ENCODE peak calls at places on chromosome 1, in six cellular contexts. One of them, this sample, is unnamed.

GRCh38 chr1:223815020-223815853 is 30.5 kb downstream of the TP53BP2 start:
- DNase-seq in fibroblast of lung: no peak
- DNase-seq in aorta: no peak
- DNase-seq in H54: no peak
- DNase-seq in T-cell: no peak
- DNase-seq in fibroblast of pulmonary artery: no peak
- DNase-seq in this sample: peak; percentile 31

GRCh38 chr1:168637350-168637991 is 61.1 kb downstream of the XCL1 start:
- DNase-seq in fibroblast of lung: peak; percentile 42
- DNase-seq in aorta: no peak
- DNase-seq in H54: no peak
- DNase-seq in T-cell: no peak
- DNase-seq in fibroblast of pulmonary artery: peak; percentile 61
- DNase-seq in this sample: peak; percentile 39

GRCh38 chr1:156310962-156311361 is 11.9 kb upstream of the VHLL start:
- DNase-seq in fibroblast of lung: peak; percentile 67
- DNase-seq in aorta: no peak
- DNase-seq in H54: no peak
- DNase-seq in T-cell: no peak
- DNase-seq in fibroblast of pulmonary artery: peak; percentile 68
- DNase-seq in this sample: peak; percentile 58

GRCh38 chr1:10696977-10697376 is 99.5 kb downstream of the CASZ1 start:
- DNase-seq in fibroblast of lung: peak; percentile 9
- DNase-seq in aorta: no peak
- DNase-seq in H54: peak; percentile 78
- DNase-seq in T-cell: no peak
- DNase-seq in fibroblast of pulmonary artery: no peak
- DNase-seq in this sample: peak; percentile 58

GRCh38 chr1:59393211-59394180 is 96.6 kb downstream of the FGGY start:
- DNase-seq in fibroblast of lung: peak; percentile 97
- DNase-seq in aorta: peak; percentile 89
- DNase-seq in H54: no peak
- DNase-seq in T-cell: no peak
- DNase-seq in fibroblast of pulmonary artery: peak; percentile 90
- DNase-seq in this sample: peak; percentile 92

GRCh38 chr1:12359734-12360133 is 129.9 kb downstream of the VPS13D start:
- DNase-seq in fibroblast of lung: no peak
- DNase-seq in aorta: no peak
- DNase-seq in H54: no peak
- DNase-seq in T-cell: no peak
- DNase-seq in fibroblast of pulmonary artery: no peak
- DNase-seq in this sample: no peak

GRCh38 chr1:114155756-114156155 is 2.1 kb upstream of the SYT6 start:
- DNase-seq in fibroblast of lung: no peak
- DNase-seq in aorta: no peak
- DNase-seq in H54: no peak
- DNase-seq in T-cell: no peak
- DNase-seq in fibroblast of pulmonary artery: no peak
- DNase-seq in this sample: no peak

GRCh38 chr1:44641126-44642102 is 32.9 kb downstream of the TMEM53 start:
- DNase-seq in fibroblast of lung: no peak
- DNase-seq in aorta: no peak
- DNase-seq in H54: no peak
- DNase-seq in T-cell: no peak
- DNase-seq in fibroblast of pulmonary artery: no peak
- DNase-seq in this sample: no peak

GRCh38 chr1:40919475-40920011 is 57.4 kb upstream of the CITED4 start:
- DNase-seq in fibroblast of lung: no peak
- DNase-seq in aorta: no peak
- DNase-seq in H54: no peak
- DNase-seq in T-cell: no peak
- DNase-seq in fibroblast of pulmonary artery: no peak
- DNase-seq in this sample: no peak

GRCh38 chr1:26094677-26095383 is 16.8 kb upstream of the PDIK1L start:
- DNase-seq in fibroblast of lung: peak; percentile 10
- DNase-seq in aorta: peak; percentile 75
- DNase-seq in H54: peak; percentile 23
- DNase-seq in T-cell: no peak
- DNase-seq in fibroblast of pulmonary artery: peak; percentile 48
- DNase-seq in this sample: no peak

GRCh38 chr1:242689378-242689777 is 164.9 kb upstream of the PLD5 start:
- DNase-seq in fibroblast of lung: no peak
- DNase-seq in aorta: no peak
- DNase-seq in H54: no peak
- DNase-seq in T-cell: no peak
- DNase-seq in fibroblast of pulmonary artery: no peak
- DNase-seq in this sample: no peak

GRCh38 chr1:169483500-169483966 is 2.2 kb downstream of the SLC19A2 start:
- DNase-seq in fibroblast of lung: peak; percentile 89
- DNase-seq in aorta: no peak
- DNase-seq in H54: no peak
- DNase-seq in T-cell: no peak
- DNase-seq in fibroblast of pulmonary artery: peak; percentile 49
- DNase-seq in this sample: peak; percentile 92

GRCh38 chr1:26856181-26856580 is 6.8 kb upstream of the SFN start:
- DNase-seq in fibroblast of lung: no peak
- DNase-seq in aorta: no peak
- DNase-seq in H54: no peak
- DNase-seq in T-cell: no peak
- DNase-seq in fibroblast of pulmonary artery: no peak
- DNase-seq in this sample: no peak

GRCh38 chr1:184212649-184213314 is 161.3 kb downstream of the TSEN15 start:
- DNase-seq in fibroblast of lung: peak; percentile 51
- DNase-seq in aorta: no peak
- DNase-seq in H54: peak; percentile 54
- DNase-seq in T-cell: no peak
- DNase-seq in fibroblast of pulmonary artery: peak; percentile 87
- DNase-seq in this sample: peak; percentile 91

GRCh38 chr1:157356611-157357010 is 195.7 kb downstream of the FCRL5 start:
- DNase-seq in fibroblast of lung: no peak
- DNase-seq in aorta: no peak
- DNase-seq in H54: no peak
- DNase-seq in T-cell: no peak
- DNase-seq in fibroblast of pulmonary artery: no peak
- DNase-seq in this sample: no peak

GRCh38 chr1:115829023-115829674 is 11.8 kb downstream of the NHLH2 start:
- DNase-seq in fibroblast of lung: peak; percentile 78
- DNase-seq in aorta: no peak
- DNase-seq in H54: peak; percentile 73
- DNase-seq in T-cell: no peak
- DNase-seq in fibroblast of pulmonary artery: peak; percentile 71
- DNase-seq in this sample: peak; percentile 94

GRCh38 chr1:168319691-168320090 is 39.0 kb downstream of the TBX19 start:
- DNase-seq in fibroblast of lung: no peak
- DNase-seq in aorta: no peak
- DNase-seq in H54: no peak
- DNase-seq in T-cell: no peak
- DNase-seq in fibroblast of pulmonary artery: peak; percentile 39
- DNase-seq in this sample: no peak

GRCh38 chr1:28070725-28071593 is 17.5 kb downstream of the EYA3 start:
- DNase-seq in fibroblast of lung: no peak
- DNase-seq in aorta: no peak
- DNase-seq in H54: no peak
- DNase-seq in T-cell: no peak
- DNase-seq in fibroblast of pulmonary artery: no peak
- DNase-seq in this sample: no peak

GRCh38 chr1:54944610-54945392 is 35.6 kb upstream of the TMEM61 start:
- DNase-seq in fibroblast of lung: peak; percentile 87
- DNase-seq in aorta: peak; percentile 87
- DNase-seq in H54: peak; percentile 61
- DNase-seq in T-cell: peak; percentile 19
- DNase-seq in fibroblast of pulmonary artery: peak; percentile 91
- DNase-seq in this sample: peak; percentile 89

GRCh38 chr1:8943516-8943896 is 2.2 kb upstream of the CA6 start:
- DNase-seq in fibroblast of lung: no peak
- DNase-seq in aorta: no peak
- DNase-seq in H54: no peak
- DNase-seq in T-cell: no peak
- DNase-seq in fibroblast of pulmonary artery: no peak
- DNase-seq in this sample: no peak

GRCh38 chr1:223628233-223628632 is 37.3 kb downstream of the CAPN8 start:
- DNase-seq in fibroblast of lung: peak; percentile 7
- DNase-seq in aorta: peak; percentile 78
- DNase-seq in H54: peak; percentile 69
- DNase-seq in T-cell: no peak
- DNase-seq in fibroblast of pulmonary artery: peak; percentile 27
- DNase-seq in this sample: peak; percentile 10

GRCh38 chr1:37989381-37989930 is 366 bp downstream of the SF3A3 start:
- DNase-seq in fibroblast of lung: peak; percentile 29
- DNase-seq in aorta: peak; percentile 81
- DNase-seq in H54: peak; percentile 53
- DNase-seq in T-cell: no peak
- DNase-seq in fibroblast of pulmonary artery: no peak
- DNase-seq in this sample: peak; percentile 44

GRCh38 chr1:245797592-245798366 is 643.0 kb downstream of the KIF26B start:
- DNase-seq in fibroblast of lung: no peak
- DNase-seq in aorta: no peak
- DNase-seq in H54: peak; percentile 10
- DNase-seq in T-cell: no peak
- DNase-seq in fibroblast of pulmonary artery: peak; percentile 27
- DNase-seq in this sample: no peak

GRCh38 chr1:12527564-12527963 is 90.4 kb downstream of the DHRS3 start:
- DNase-seq in fibroblast of lung: no peak
- DNase-seq in aorta: no peak
- DNase-seq in H54: no peak
- DNase-seq in T-cell: no peak
- DNase-seq in fibroblast of pulmonary artery: no peak
- DNase-seq in this sample: no peak

GRCh38 chr1:39996396-39997004 is 41.6 kb downstream of the MFSD2A start:
- DNase-seq in fibroblast of lung: no peak
- DNase-seq in aorta: no peak
- DNase-seq in H54: no peak
- DNase-seq in T-cell: no peak
- DNase-seq in fibroblast of pulmonary artery: no peak
- DNase-seq in this sample: no peak

GRCh38 chr1:182649041-182649440 is 35.3 kb downstream of the RGS8 start:
- DNase-seq in fibroblast of lung: no peak
- DNase-seq in aorta: no peak
- DNase-seq in H54: no peak
- DNase-seq in T-cell: no peak
- DNase-seq in fibroblast of pulmonary artery: no peak
- DNase-seq in this sample: no peak

GRCh38 chr1:42721926-42722325 is 18.1 kb downstream of the CLDN19 start:
- DNase-seq in fibroblast of lung: no peak
- DNase-seq in aorta: no peak
- DNase-seq in H54: no peak
- DNase-seq in T-cell: no peak
- DNase-seq in fibroblast of pulmonary artery: no peak
- DNase-seq in this sample: peak; percentile 11

GRCh38 chr1:8727809-8728213 is 89.6 kb downstream of the RERE start:
- DNase-seq in fibroblast of lung: no peak
- DNase-seq in aorta: no peak
- DNase-seq in H54: no peak
- DNase-seq in T-cell: no peak
- DNase-seq in fibroblast of pulmonary artery: no peak
- DNase-seq in this sample: no peak

GRCh38 chr1:167993720-167994119 is 56.8 kb upstream of the MPC2 start:
- DNase-seq in fibroblast of lung: no peak
- DNase-seq in aorta: no peak
- DNase-seq in H54: no peak
- DNase-seq in T-cell: no peak
- DNase-seq in fibroblast of pulmonary artery: no peak
- DNase-seq in this sample: no peak

GRCh38 chr1:41333146-41333784 is 28.0 kb upstream of the FOXO6 start:
- DNase-seq in fibroblast of lung: peak; percentile 36
- DNase-seq in aorta: no peak
- DNase-seq in H54: no peak
- DNase-seq in T-cell: no peak
- DNase-seq in fibroblast of pulmonary artery: peak; percentile 73
- DNase-seq in this sample: peak; percentile 79

GRCh38 chr1:182413486-182413885 is 13.0 kb upstream of the TEDDM1 start:
- DNase-seq in fibroblast of lung: no peak
- DNase-seq in aorta: no peak
- DNase-seq in H54: no peak
- DNase-seq in T-cell: no peak
- DNase-seq in fibroblast of pulmonary artery: no peak
- DNase-seq in this sample: no peak

GRCh38 chr1:183198463-183198862 is 12.4 kb downstream of the LAMC2 start:
- DNase-seq in fibroblast of lung: peak; percentile 48
- DNase-seq in aorta: no peak
- DNase-seq in H54: no peak
- DNase-seq in T-cell: no peak
- DNase-seq in fibroblast of pulmonary artery: peak; percentile 91
- DNase-seq in this sample: peak; percentile 97

GRCh38 chr1:162498442-162498785 is 796 bp downstream of the UHMK1 start:
- DNase-seq in fibroblast of lung: peak; percentile 15
- DNase-seq in aorta: no peak
- DNase-seq in H54: no peak
- DNase-seq in T-cell: no peak
- DNase-seq in fibroblast of pulmonary artery: peak; percentile 20
- DNase-seq in this sample: peak; percentile 15

GRCh38 chr1:14602131-14602530 is 3.6 kb downstream of the KAZN start:
- DNase-seq in fibroblast of lung: peak; percentile 36
- DNase-seq in aorta: no peak
- DNase-seq in H54: no peak
- DNase-seq in T-cell: no peak
- DNase-seq in fibroblast of pulmonary artery: peak; percentile 16
- DNase-seq in this sample: peak; percentile 53

GRCh38 chr1:78184460-78185072 is 138.8 kb downstream of the GIPC2 start:
- DNase-seq in fibroblast of lung: no peak
- DNase-seq in aorta: no peak
- DNase-seq in H54: no peak
- DNase-seq in T-cell: no peak
- DNase-seq in fibroblast of pulmonary artery: no peak
- DNase-seq in this sample: no peak